ENCODE peak calls at places on chromosomes 1 and 21, in four cellular contexts. B, T, L and R are unnamed samples.

GRCh38 chr1:77036560-77036959 is 169.3 kb downstream of the ST6GALNAC5 start:
- DNase-seq in B (no peak), T (no peak), L (no peak), R (no peak)

GRCh38 chr1:27203946-27204345 is 30.5 kb upstream of the WDTC1 start:
- DNase-seq in B (no peak), T (no peak), L (no peak), R (no peak)

GRCh38 chr1:109930252-109930993 is 19.8 kb downstream of the CSF1 start:
- DNase-seq in B (no peak), T (no peak), L (no peak), R (no peak)

GRCh38 chr1:162349635-162350330 is 26.9 kb downstream of the SPATA46 start:
- DNase-seq in B (no peak), T (no peak), L (no peak), R (no peak)

GRCh38 chr1:79633456-79633855 is 626.9 kb upstream of the ADGRL4 start:
- DNase-seq in B (no peak), T (no peak), L (no peak), R (no peak)

GRCh38 chr1:26996024-26996423 is 2.5 kb downstream of the TRNP1 start:
- DNase-seq in B (no peak), T (no peak), L (no peak), R (no peak)

GRCh38 chr1:45914836-45915235 is 111.4 kb downstream of the MAST2 start:
- DNase-seq in B (no peak), T (no peak), L (no peak), R (no peak)

GRCh38 chr1:194495434-194495833 is 1309.0 kb upstream of the B3GALT2 start:
- DNase-seq in B (no peak), T (no peak), L (no peak), R (no peak)

GRCh38 chr1:44707112-44707881 is 23.7 kb downstream of the RNU5D-1 start:
- DNase-seq in B (no peak), T (no peak), L (no peak), R (no peak)

GRCh38 chr1:156248323-156248683 is 447 bp upstream of the PAQR6 start:
- DNase-seq in B (no peak), T (no peak), L (no peak), R (peak)

GRCh38 chr1:88530246-88530645 is 153.8 kb upstream of the PKN2 start:
- DNase-seq in B (no peak), T (no peak), L (no peak), R (no peak)

GRCh38 chr1:21072721-21073120 is 104.0 kb downstream of the EIF4G3 start:
- DNase-seq in B (no peak), T (peak), L (no peak), R (no peak)

GRCh38 chr1:51728611-51729155 is 111.8 kb downstream of the OSBPL9 start:
- DNase-seq in B (no peak), T (no peak), L (no peak), R (no peak)

GRCh38 chr21:28523367-28523766 is 469.3 kb downstream of the LTN1 start:
- DNase-seq in B (no peak), T (no peak), L (no peak), R (no peak)

GRCh38 chr1:200749090-200749489 is 10.4 kb downstream of the CAMSAP2 start:
- DNase-seq in B (no peak), T (peak), L (no peak), R (no peak)

GRCh38 chr1:21530368-21531016 is 21.3 kb downstream of the ALPL start:
- DNase-seq in B (no peak), T (no peak), L (no peak), R (no peak)

GRCh38 chr1:54671985-54672608 is 30.5 kb downstream of the MROH7 start:
- DNase-seq in B (peak), T (peak), L (peak), R (peak)

GRCh38 chr21:44456915-44457736 is 1.8 kb downstream of the LRRC3 start:
- DNase-seq in B (no peak), T (no peak), L (no peak), R (no peak)

GRCh38 chr21:46350981-46351380 is 27.0 kb downstream of the PCNT start:
- DNase-seq in B (no peak), T (no peak), L (no peak), R (no peak)

GRCh38 chr1:46830665-46831322 is 31.9 kb downstream of the CYP4B1 start:
- DNase-seq in B (no peak), T (no peak), L (no peak), R (no peak)

GRCh38 chr1:2212167-2212541 is 16.0 kb upstream of the SKI start:
- DNase-seq in B (no peak), T (no peak), L (no peak), R (peak)

GRCh38 chr21:45998871-45999580 is 17.5 kb downstream of the COL6A1 start:
- DNase-seq in B (no peak), T (no peak), L (no peak), R (no peak)

GRCh38 chr1:22728751-22729399 is 18.2 kb downstream of the EPHB2 start:
- DNase-seq in B (no peak), T (no peak), L (no peak), R (no peak)

GRCh38 chr1:87922885-87923284 is 594.2 kb downstream of the LMO4 start:
- DNase-seq in B (no peak), T (no peak), L (no peak), R (no peak)